ENCODE peak calls at places on chromosomes 3 and 15, in seven cellular contexts. P is Calu3; D is anterior cingulate cortex; I is bronchial epithelial cell; L is SK-N-SH; X is mesothelial cell of epicardium; E is activated CD4-positive, alpha-beta T cell treated with anti-CD3 and anti-CD28 coated beads, Interleukin-2, amount 10 ng/mL, durations not matched to agents 7 days and 5 days. O is an unnamed sample.
A peak's percentile ranks its signal among the peaks of the same experiment; 100 is the strongest.

GRCh38 chr15:34709866-34710265 is 44.9 kb downstream of the GJD2 start:
- DNase-seq in X (no peak), L (no peak), E (no peak), P (no peak), I (peak; percentile 50), D (no peak), O (peak; percentile 58)

GRCh38 chr3:69791111-69791510 is 51.8 kb downstream of the MITF start:
- DNase-seq in L (no peak), E (no peak), X (no peak), I (peak; percentile 75), P (no peak), D (no peak), O (peak; percentile 85)

GRCh38 chr15:77417642-77418041 is 2.3 kb downstream of the PEAK1 start:
- DNase-seq in E (no peak), I (no peak), D (no peak), P (no peak), L (no peak), X (no peak), O (no peak)

GRCh38 chr3:8560608-8561007 is 59.0 kb downstream of the LMCD1 start:
- DNase-seq in I (peak; percentile 48), X (no peak), L (no peak), E (no peak), D (no peak), P (no peak), O (no peak)

GRCh38 chr3:106530367-106530766 is 661.6 kb upstream of the CBLB start:
- DNase-seq in I (no peak), L (no peak), X (no peak), E (no peak), P (no peak), D (no peak), O (no peak)

GRCh38 chr3:120101624-120102023 is 7.4 kb upstream of the GSK3B start:
- DNase-seq in P (no peak), L (no peak), D (no peak), E (no peak), I (no peak), X (no peak), O (no peak)

GRCh38 chr3:13123765-13124164 is 50.5 kb upstream of the IQSEC1 start:
- DNase-seq in E (no peak), L (no peak), X (no peak), I (no peak), D (no peak), P (no peak), O (no peak)

GRCh38 chr3:15861163-15861562 is 63.4 kb upstream of the ANKRD28 start:
- DNase-seq in L (no peak), X (no peak), I (no peak), E (no peak), D (no peak), P (no peak), O (no peak)

GRCh38 chr3:38143511-38143910 is 5.0 kb downstream of the MYD88 start:
- DNase-seq in L (no peak), E (no peak), X (no peak), D (no peak), P (no peak), I (no peak), O (no peak)

GRCh38 chr15:69952210-69952555 is 145.5 kb downstream of the TLE3 start:
- DNase-seq in E (no peak), L (no peak), X (no peak), I (no peak), P (no peak), D (no peak), O (no peak)

GRCh38 chr15:81301815-81302399 is 22.0 kb downstream of the STARD5 start:
- DNase-seq in D (no peak), L (no peak), I (no peak), P (no peak), X (no peak), E (peak; percentile 39), O (no peak)

GRCh38 chr3:43892535-43892934 is 201.8 kb downstream of the ABHD5 start:
- DNase-seq in E (no peak), I (no peak), X (no peak), D (no peak), P (no peak), L (no peak), O (no peak)

O was measured in epithelial cell of esophagus.